ENCODE peak calls at places on chromosomes 16 and 17, in four cellular contexts. M is foreskin fibroblast, J is endothelial cell, T is HFFc6. S is an unnamed sample.

GRCh38 chr17:17151541-17151940 is 54.6 kb downstream of the PLD6 start:
- DNase-seq in M (no peak), J (no peak), T (no peak), S (no peak)

GRCh38 chr17:12231027-12231682 is 210.5 kb downstream of the MAP2K4 start:
- DNase-seq in M (no peak), J (no peak), T (peak), S (no peak)

GRCh38 chr16:27982184-27982583 is 81.3 kb downstream of the GSG1L start:
- DNase-seq in M (no peak), J (no peak), T (no peak), S (no peak)

GRCh38 chr17:19361975-19362292 is 589 bp downstream of the B9D1 start:
- DNase-seq in M (no peak), J (no peak), T (no peak), S (no peak)

GRCh38 chr16:24853830-24854229 is 8.1 kb downstream of the SLC5A11 start:
- DNase-seq in M (peak), J (no peak), T (peak), S (peak)

GRCh38 chr17:56635640-56636039 is 42.1 kb downstream of the NOG start:
- DNase-seq in M (no peak), J (no peak), T (peak), S (no peak)

GRCh38 chr17:83135692-83136091 is 56.3 kb downstream of the METRNL start:
- DNase-seq in M (no peak), J (no peak), T (no peak), S (no peak)

GRCh38 chr17:30580916-30581315 is 103.7 kb downstream of the GOSR1 start:
- DNase-seq in M (no peak), J (no peak), T (peak), S (no peak)

GRCh38 chr16:67661101-67661661 is 421 bp downstream of the PARD6A start:
- DNase-seq in M (no peak), J (peak), T (peak), S (no peak)

GRCh38 chr16:55908641-55909040 is 33.5 kb upstream of the CES5A start:
- DNase-seq in M (no peak), J (no peak), T (no peak), S (no peak)

GRCh38 chr16:17031484-17032268 is 439.1 kb downstream of the XYLT1 start:
- DNase-seq in M (no peak), J (no peak), T (no peak), S (no peak)

GRCh38 chr17:42111901-42112551 is 488 bp downstream of the DHX58 start:
- DNase-seq in M (peak), J (no peak), T (peak), S (no peak)

GRCh38 chr17:17048106-17048505 is 5.8 kb downstream of the MPRIP start:
- DNase-seq in M (no peak), J (no peak), T (no peak), S (no peak)

GRCh38 chr17:29155235-29155965 is 24.8 kb downstream of the MYO18A start:
- DNase-seq in M (no peak), J (no peak), T (peak), S (no peak)

GRCh38 chr17:66373944-66374817 is 71.8 kb downstream of the PRKCA start:
- DNase-seq in M (no peak), J (no peak), T (no peak), S (no peak)

GRCh38 chr16:86107190-86107589 is 208.2 kb downstream of the IRF8 start:
- DNase-seq in M (no peak), J (no peak), T (no peak), S (no peak)

GRCh38 chr17:36608794-36609497 is 7.6 kb downstream of the MRM1 start:
- DNase-seq in M (peak), J (peak), T (peak), S (no peak)

GRCh38 chr17:52827526-52827925 is 669.0 kb upstream of the CA10 start:
- DNase-seq in M (no peak), J (no peak), T (no peak), S (no peak)

GRCh38 chr17:18319604-18320256 is 4.6 kb downstream of the SMCR8 start:
- DNase-seq in M (peak), J (peak), T (peak), S (no peak)

GRCh38 chr17:59372138-59372751 is 40.8 kb downstream of the YPEL2 start:
- DNase-seq in M (peak), J (no peak), T (peak), S (no peak)

GRCh38 chr16:30377812-30378235 is 3.2 kb downstream of the MYL11 start:
- DNase-seq in M (peak), J (peak), T (peak), S (peak)

GRCh38 chr17:29835438-29836351 is 94.3 kb downstream of the SSH2 start:
- DNase-seq in M (peak), J (no peak), T (peak), S (no peak)

GRCh38 chr16:632486-633335 is 1.9 kb downstream of the WFIKKN1 start:
- DNase-seq in M (no peak), J (peak), T (no peak), S (no peak)

GRCh38 chr17:17981330-17981729 is 8.7 kb downstream of the DRC3 start:
- DNase-seq in M (no peak), J (no peak), T (no peak), S (no peak)

GRCh38 chr16:85460983-85461813 is 151.9 kb upstream of the GSE1 start:
- DNase-seq in M (peak), J (no peak), T (peak), S (no peak)

GRCh38 chr17:17360087-17360730 is 57.0 kb downstream of the NT5M start:
- DNase-seq in M (no peak), J (no peak), T (no peak), S (no peak)

GRCh38 chr17:72362466-72363335 is 241.9 kb downstream of the SOX9 start:
- DNase-seq in M (peak), J (no peak), T (peak), S (no peak)

GRCh38 chr17:27414271-27414670 is 42.0 kb upstream of the KSR1 start:
- DNase-seq in M (no peak), J (no peak), T (no peak), S (no peak)

GRCh38 chr17:15086776-15087175 is 178.3 kb downstream of the PMP22 start:
- DNase-seq in M (no peak), J (no peak), T (no peak), S (no peak)

GRCh38 chr16:51994597-51994996 is 552.3 kb downstream of the TOX3 start:
- DNase-seq in M (no peak), J (no peak), T (peak), S (peak)

GRCh38 chr17:63954402-63955063 is 18.2 kb downstream of the SCN4A start:
- DNase-seq in M (no peak), J (no peak), T (no peak), S (no peak)

GRCh38 chr17:2138318-2138717 is 83.4 kb downstream of the HIC1 start:
- DNase-seq in M (no peak), J (no peak), T (peak), S (peak)

GRCh38 chr17:31497994-31498826 is 106.7 kb downstream of the RAB11FIP4 start:
- DNase-seq in M (no peak), J (no peak), T (no peak), S (no peak)

GRCh38 chr16:78628526-78628925 is 529.1 kb downstream of the WWOX start:
- DNase-seq in M (no peak), J (no peak), T (no peak), S (no peak)

GRCh38 chr16:87303431-87303930 is 13.7 kb downstream of the C16orf95 start:
- DNase-seq in M (no peak), J (no peak), T (no peak), S (no peak)

GRCh38 chr17:64216385-64217248 is 46.4 kb downstream of the TEX2 start:
- DNase-seq in M (no peak), J (no peak), T (peak), S (no peak)

GRCh38 chr17:17305282-17305801 is 2.2 kb downstream of the NT5M start:
- DNase-seq in M (no peak), J (no peak), T (no peak), S (peak)

GRCh38 chr17:61323696-61324539 is 75.7 kb upstream of the TBX2 start:
- DNase-seq in M (no peak), J (no peak), T (no peak), S (no peak)

GRCh38 chr17:81189670-81190530 is 23.9 kb upstream of the AATK start:
- DNase-seq in M (no peak), J (peak), T (no peak), S (no peak)
- TF ChIP-seq CTCF in M (peak), J (no peak), T (no peak), S (no peak)

GRCh38 chr17:245020-245419 is 63.6 kb upstream of the DOC2B start:
- DNase-seq in M (no peak), J (no peak), T (no peak), S (no peak)
- TF ChIP-seq CTCF in M (no peak), J (no peak), T (no peak), S (no peak)

GRCh38 chr16:23072769-23073549 is 76.3 kb downstream of the USP31 start:
- DNase-seq in M (no peak), J (no peak), T (peak), S (no peak)
- TF ChIP-seq CTCF in M (no peak), J (peak), T (peak), S (no peak)

GRCh38 chr17:47315451-47316266 is 8.1 kb upstream of the EFCAB13 start:
- DNase-seq in M (peak), J (peak), T (peak), S (no peak)
- TF ChIP-seq CTCF in M (peak), J (peak), T (peak), S (no peak)

GRCh38 chr17:50707296-50708049 is at the start of gene ANKRD40:
- DNase-seq in M (peak), J (peak), T (peak), S (peak)
- TF ChIP-seq CTCF in M (no peak), J (no peak), T (no peak), S (no peak)

DNA sequence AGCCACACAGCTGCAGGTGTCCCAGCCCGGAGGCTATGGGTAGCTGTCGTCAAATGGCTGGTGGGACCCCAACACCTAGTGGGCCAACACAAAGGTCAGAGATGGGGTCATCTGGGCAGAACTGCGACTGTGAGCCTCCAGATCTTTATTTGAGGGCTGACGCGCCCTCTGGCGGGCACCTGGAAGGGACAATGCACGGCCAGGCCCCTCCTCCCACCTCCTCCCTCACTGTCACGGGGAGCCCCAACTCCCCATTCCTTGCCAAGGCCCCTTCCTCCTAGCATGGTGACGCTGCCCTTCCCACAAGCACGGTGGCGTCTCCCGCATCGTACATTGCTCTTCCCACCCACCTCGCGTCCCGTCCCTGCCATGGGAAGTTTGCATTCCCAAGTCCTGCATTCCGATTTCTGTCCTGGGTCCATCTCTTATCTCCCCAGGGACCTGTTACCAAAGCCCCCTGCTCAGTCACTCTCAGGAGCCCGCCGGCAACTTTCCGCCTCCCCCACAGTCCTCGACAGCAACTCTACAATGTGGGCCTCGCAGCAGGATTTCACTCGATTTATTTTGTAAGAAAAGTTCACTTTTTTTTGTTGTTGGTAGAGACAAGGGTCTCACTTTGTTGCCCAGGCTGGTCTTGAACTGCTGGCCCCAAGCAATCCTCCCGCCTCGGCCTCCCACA is 1.0 kb downstream of the TLE7 start:
- DNase-seq in M (no peak), J (peak), T (no peak), S (no peak)
- TF ChIP-seq CTCF in M (no peak), J (no peak), T (peak), S (no peak)

DNA sequence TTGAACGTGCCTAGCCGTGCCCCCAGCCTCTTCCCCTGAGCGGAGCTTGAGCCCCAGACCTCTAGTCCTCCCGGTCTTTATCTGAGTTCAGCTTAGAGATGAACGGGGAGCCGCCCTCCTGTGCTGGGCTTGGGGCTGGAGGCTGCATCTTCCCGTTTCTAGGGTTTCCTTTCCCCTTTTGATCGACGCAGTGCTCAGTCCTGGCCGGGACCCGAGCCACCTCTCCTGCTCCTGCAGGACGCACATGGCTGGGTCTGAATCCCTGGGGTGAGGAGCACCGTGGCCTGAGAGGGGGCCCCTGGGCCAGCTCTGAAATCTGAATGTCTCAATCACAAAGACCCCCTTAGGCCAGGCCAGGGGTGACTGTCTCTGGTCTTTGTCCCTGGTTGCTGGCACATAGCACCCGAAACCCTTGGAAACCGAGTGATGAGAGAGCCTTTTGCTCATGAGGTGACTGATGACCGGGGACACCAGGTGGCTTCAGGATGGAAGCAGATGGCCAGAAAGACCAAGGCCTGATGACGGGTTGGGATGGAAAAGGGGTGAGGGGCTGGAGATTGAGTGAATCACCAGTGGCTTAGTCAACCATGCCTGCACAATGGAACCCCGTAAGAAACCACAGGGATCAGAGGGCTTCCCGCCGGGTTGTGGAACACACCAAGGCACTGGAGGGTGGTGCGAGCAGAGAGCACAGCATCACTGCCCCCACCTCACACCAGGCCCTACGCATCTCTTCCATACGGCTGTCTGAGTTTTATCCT is 745 bp downstream of the GAA start:
- DNase-seq in M (no peak), J (no peak), T (peak), S (peak)
- TF ChIP-seq CTCF in M (no peak), J (no peak), T (no peak), S (no peak)

DNA sequence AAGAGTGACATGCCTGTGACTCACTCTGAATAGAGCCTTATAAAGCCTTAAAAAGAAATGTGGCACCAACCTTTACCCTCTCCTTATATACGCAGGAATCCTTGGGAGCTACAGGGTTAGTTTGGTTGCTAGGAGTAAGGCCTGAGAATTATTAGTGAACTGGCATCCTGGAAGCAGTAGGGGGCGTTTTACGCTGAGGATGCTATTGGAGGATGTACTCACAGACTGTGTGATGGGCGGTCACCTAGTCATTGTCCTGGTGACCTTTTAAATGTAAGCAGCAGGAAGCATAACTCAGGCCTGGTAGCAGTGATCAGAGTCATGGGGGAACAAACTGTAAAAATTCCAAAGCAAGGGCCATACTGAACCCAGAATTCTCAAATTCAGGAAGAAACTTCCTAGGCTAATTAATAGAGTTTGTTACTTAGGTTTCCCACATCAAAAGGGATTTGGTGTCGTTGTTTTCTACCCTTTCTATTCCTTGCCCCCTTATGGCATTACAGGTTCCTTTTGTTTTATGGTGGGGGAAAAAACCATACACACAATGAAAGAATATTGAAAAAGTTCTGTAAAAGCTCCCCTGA is 153.8 kb downstream of the SNX11 start:
- DNase-seq in M (no peak), J (peak), T (peak), S (no peak)
- TF ChIP-seq CTCF in M (peak), J (peak), T (peak), S (no peak)

S was measured in lower leg skin.